ENCODE peak calls at places on chromosomes 3 and 15, in eight cellular contexts. P is neural crest cell; O is endothelial cell; U is CD4-positive, alpha-beta T cell; V is activated B cell treated with CpG ODN at 0.5 μM for 24 hours; Y is HFFc6; M is AG09309; C is progenitor cell of endocrine pancreas. T is an unnamed sample.

GRCh38 chr15:31269961-31270575 is 56.6 kb upstream of the KLF13 start:
- DNase-seq in P (no peak), O (no peak), U (no peak), V (no peak), Y (no peak), M (no peak), C (no peak), T (no peak)

GRCh38 chr3:7397097-7397496 is 536.2 kb downstream of the GRM7 start:
- DNase-seq in P (no peak), O (no peak), U (no peak), V (no peak), Y (no peak), M (no peak), C (no peak), T (peak)

GRCh38 chr3:86996261-86996955 is 5.5 kb upstream of the VGLL3 start:
- DNase-seq in P (no peak), O (no peak), U (no peak), V (no peak), Y (peak), M (no peak), C (no peak), T (no peak)

GRCh38 chr3:127065561-127066270 is 82.8 kb downstream of the PLXNA1 start:
- DNase-seq in P (no peak), O (no peak), U (no peak), V (no peak), Y (no peak), M (no peak), C (no peak), T (no peak)

GRCh38 chr15:31953573-31953972 is 76.7 kb upstream of the CHRNA7 start:
- DNase-seq in P (no peak), O (peak), U (no peak), V (no peak), Y (no peak), M (no peak), C (no peak), T (no peak)

GRCh38 chr15:70088887-70089691 is 8.6 kb downstream of the TLE3 start:
- DNase-seq in P (no peak), O (no peak), U (no peak), V (no peak), Y (no peak), M (no peak), C (no peak), T (no peak)

GRCh38 chr3:45781271-45781670 is 15.1 kb downstream of the SLC6A20 start:
- DNase-seq in P (no peak), O (no peak), U (no peak), V (no peak), Y (no peak), M (no peak), C (no peak), T (no peak)

GRCh38 chr3:73787620-73788019 is 162.9 kb upstream of the PDZRN3 start:
- DNase-seq in P (no peak), O (no peak), U (no peak), V (no peak), Y (peak), M (no peak), C (no peak), T (peak)

GRCh38 chr15:26503998-26504397 is 268.9 kb downstream of the GABRB3 start:
- DNase-seq in P (no peak), O (no peak), U (no peak), V (no peak), Y (no peak), M (no peak), C (no peak), T (peak)

GRCh38 chr3:176321099-176321498 is 876.2 kb downstream of the TBL1XR1 start:
- DNase-seq in P (no peak), O (no peak), U (no peak), V (no peak), Y (no peak), M (no peak), C (no peak), T (no peak)

GRCh38 chr3:185371683-185372082 is 8.7 kb downstream of the MAP3K13 start:
- DNase-seq in P (no peak), O (no peak), U (no peak), V (no peak), Y (no peak), M (no peak), C (no peak), T (no peak)

GRCh38 chr15:57327985-57328471 is 48.3 kb upstream of the CGNL1 start:
- DNase-seq in P (no peak), O (no peak), U (no peak), V (no peak), Y (peak), M (peak), C (no peak), T (no peak)

GRCh38 chr15:70857547-70858265 is 3.7 kb upstream of the LARP6 start:
- DNase-seq in P (no peak), O (no peak), U (no peak), V (no peak), Y (no peak), M (no peak), C (no peak), T (no peak)

GRCh38 chr3:194285024-194285858 is 65.9 kb downstream of the CPN2 start:
- DNase-seq in P (no peak), O (no peak), U (no peak), V (no peak), Y (no peak), M (no peak), C (no peak), T (peak)

GRCh38 chr3:109018828-109019227 is 65.1 kb upstream of the GUCA1C start:
- DNase-seq in P (no peak), O (no peak), U (no peak), V (no peak), Y (peak), M (no peak), C (no peak), T (no peak)

GRCh38 chr3:37216597-37217097 is 42.3 kb upstream of the LRRFIP2 start:
- DNase-seq in P (no peak), O (no peak), U (no peak), V (no peak), Y (no peak), M (no peak), C (no peak), T (no peak)

GRCh38 chr3:170622369-170623159 is 36.7 kb upstream of the SLC7A14 start:
- DNase-seq in P (no peak), O (no peak), U (no peak), V (no peak), Y (peak), M (peak), C (no peak), T (no peak)

GRCh38 chr3:53238051-53238850 is 17.6 kb downstream of the TKT start:
- DNase-seq in P (no peak), O (no peak), U (no peak), V (no peak), Y (peak), M (peak), C (no peak), T (peak)

GRCh38 chr3:160911399-160911798 is 155.4 kb downstream of the PPM1L start:
- DNase-seq in P (no peak), O (no peak), U (no peak), V (no peak), Y (no peak), M (no peak), C (no peak), T (no peak)

GRCh38 chr15:78448441-78449219 is 10.6 kb downstream of the IREB2 start:
- DNase-seq in P (no peak), O (no peak), U (no peak), V (no peak), Y (no peak), M (no peak), C (no peak), T (peak)

GRCh38 chr15:96501362-96501761 is 170.9 kb downstream of the NR2F2 start:
- DNase-seq in P (no peak), O (no peak), U (no peak), V (no peak), Y (no peak), M (no peak), C (no peak), T (no peak)

GRCh38 chr3:5463986-5464385 is 276.5 kb downstream of the EDEM1 start:
- DNase-seq in P (no peak), O (no peak), U (no peak), V (no peak), Y (no peak), M (no peak), C (no peak), T (no peak)

GRCh38 chr3:114213669-114214541 is 23.5 kb downstream of the ZNF80 start:
- DNase-seq in P (no peak), O (no peak), U (peak), V (peak), Y (peak), M (peak), C (no peak), T (peak)

GRCh38 chr15:51936119-51936478 is 35.5 kb downstream of the LEO1 start:
- DNase-seq in P (no peak), O (no peak), U (no peak), V (no peak), Y (no peak), M (no peak), C (no peak), T (no peak)
- TF ChIP-seq CTCF in P (no peak), O (no peak), U (no peak), V (no peak), Y (peak), M (no peak), C (no peak), T (no peak)

GRCh38 chr3:120652896-120653545 is 29.0 kb downstream of the HGD start:
- DNase-seq in P (no peak), O (no peak), U (no peak), V (no peak), Y (no peak), M (no peak), C (no peak), T (no peak)
- TF ChIP-seq CTCF in P (no peak), O (no peak), U (no peak), V (no peak), Y (no peak), M (no peak), C (no peak), T (no peak)

DNA sequence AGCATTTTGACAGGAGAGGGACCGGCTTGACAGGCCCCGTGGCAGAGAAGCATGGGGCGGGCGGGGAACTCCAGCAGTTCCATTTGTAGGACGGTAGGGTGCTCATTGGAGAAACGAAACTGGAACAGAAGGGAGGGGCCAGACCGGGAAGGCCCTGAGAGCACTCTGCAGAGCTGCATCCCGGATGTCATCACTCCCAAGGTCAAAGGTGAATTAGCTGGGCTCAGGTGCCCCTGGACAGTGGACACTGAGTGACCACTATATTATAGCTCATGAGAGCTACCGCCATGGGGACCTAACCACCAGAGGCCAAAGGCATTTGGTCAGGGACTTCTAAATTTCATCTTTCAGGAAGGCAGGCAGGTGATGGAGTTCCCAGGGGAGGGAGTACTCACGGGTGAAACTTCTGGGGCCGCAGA is 7.3 kb downstream of the CSRNP1 start:
- DNase-seq in P (no peak), O (no peak), U (no peak), V (no peak), Y (no peak), M (no peak), C (no peak), T (no peak)
- TF ChIP-seq CTCF in P (peak), O (no peak), U (no peak), V (no peak), Y (no peak), M (peak), C (no peak), T (no peak)

DNA sequence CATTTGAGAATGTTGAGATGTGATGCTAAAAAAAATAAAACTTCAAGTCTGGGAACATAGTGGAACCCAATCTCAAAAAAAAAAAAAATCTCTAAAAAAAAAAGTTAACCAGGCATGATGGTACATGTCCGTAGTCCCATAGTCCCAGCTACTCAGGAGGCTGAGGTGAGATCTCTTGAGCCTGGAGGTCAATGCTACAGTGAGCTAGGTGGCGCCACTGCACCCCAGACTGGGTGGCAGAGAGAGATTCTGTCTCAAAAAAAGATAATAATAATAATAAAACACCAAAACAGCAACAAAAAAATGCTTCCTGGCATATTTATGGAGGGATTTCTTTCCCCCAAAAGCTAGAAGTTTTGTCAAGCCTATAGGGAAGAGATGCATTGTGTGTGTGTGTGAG is 361.6 kb downstream of the ROBO1 start:
- DNase-seq in P (no peak), O (no peak), U (no peak), V (no peak), Y (no peak), M (no peak), C (no peak), T (peak)
- TF ChIP-seq CTCF in P (peak), O (no peak), U (no peak), V (no peak), Y (no peak), M (peak), C (no peak), T (peak)

DNA sequence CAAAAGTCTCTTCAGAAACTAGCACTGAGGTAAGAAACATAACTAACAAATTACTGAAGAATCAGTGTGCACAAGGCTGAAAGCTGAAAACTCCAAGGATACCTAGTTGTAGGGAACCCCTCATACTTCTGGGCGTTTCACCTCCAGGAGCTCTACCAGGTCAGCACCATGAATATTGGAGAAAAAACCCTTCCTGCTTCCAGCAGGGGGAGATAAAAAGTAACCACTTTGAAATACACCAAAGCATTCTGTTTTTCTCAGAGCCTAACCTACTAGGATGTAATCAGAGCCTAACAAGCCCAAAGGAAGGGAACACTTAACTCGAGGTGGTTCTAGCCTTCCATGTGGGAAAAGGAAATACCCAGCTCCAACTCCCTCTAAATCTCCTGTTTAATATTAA is 175.8 kb upstream of the MME start:
- DNase-seq in P (no peak), O (no peak), U (no peak), V (no peak), Y (peak), M (no peak), C (no peak), T (peak)
- TF ChIP-seq CTCF in P (peak), O (peak), U (no peak), V (no peak), Y (peak), M (peak), C (peak), T (peak)

GRCh38 chr15:79450648-79451047 is 18.5 kb downstream of the MINAR1 start:
- DNase-seq in P (no peak), O (no peak), U (no peak), V (no peak), Y (no peak), M (no peak), C (no peak), T (no peak)
- TF ChIP-seq CTCF in P (peak), O (peak), U (no peak), V (no peak), Y (peak), M (peak), C (peak), T (peak)

GRCh38 chr3:135792174-135792573 is 173.4 kb upstream of the PPP2R3A start:
- DNase-seq in P (peak), O (peak), U (no peak), V (no peak), Y (no peak), M (no peak), C (no peak), T (no peak)
- TF ChIP-seq CTCF in P (no peak), O (peak), U (no peak), V (no peak), Y (peak), M (no peak), C (peak), T (no peak)

GRCh38 chr3:172303941-172304558 is 144.2 kb downstream of the GHSR start:
- DNase-seq in P (no peak), O (no peak), U (no peak), V (no peak), Y (no peak), M (no peak), C (no peak), T (no peak)
- TF ChIP-seq CTCF in P (no peak), O (no peak), U (no peak), V (no peak), Y (peak), M (no peak), C (peak), T (no peak)